ENCODE peak calls at places on chromosomes 5 and 9, in seven cellular contexts. I is psoas muscle, U is HepG2, D is right atrium auricular region, M is MM.1S, O is GM23338, N is lower lobe of right lung. Q is an unnamed sample. For H3K36me3, the result is how much of the 10 kb centered on the place peaks cover.

GRCh38 chr5:40909723-40910122 is 426 bp downstream of the C7 start:
- DNase-seq in I (no peak), U (peak), D (no peak), M (no peak), O (no peak), N (no peak), Q (no peak)

GRCh38 chr9:132857031-132857430 is 21.1 kb downstream of the AK8 start:
- DNase-seq in I (peak), U (no peak), D (peak), M (no peak), O (no peak), N (no peak), Q (peak)

GRCh38 chr5:162128117-162128516 is 60.5 kb downstream of the GABRG2 start:
- DNase-seq in I (no peak), U (no peak), D (no peak), M (no peak), O (peak), N (no peak), Q (no peak)

GRCh38 chr9:110578896-110579752 is at the start of gene SVEP1:
- DNase-seq in I (peak), U (no peak), D (no peak), M (no peak), O (peak), N (peak), Q (peak)

GRCh38 chr9:14191512-14191911 is 122.4 kb downstream of the NFIB start:
- DNase-seq in I (no peak), U (no peak), D (no peak), M (no peak), O (no peak), N (no peak), Q (no peak)

GRCh38 chr9:93007529-93008058 is 50.9 kb upstream of the SUSD3 start:
- DNase-seq in I (no peak), U (no peak), D (no peak), M (no peak), O (no peak), N (no peak), Q (no peak)

GRCh38 chr5:27708579-27708978 is 670.2 kb upstream of the CDH9 start:
- DNase-seq in I (no peak), U (no peak), D (no peak), M (no peak), O (no peak), N (no peak), Q (no peak)

GRCh38 chr5:141192110-141192725 is at the start of gene PCDHB10:
- DNase-seq in I (no peak), U (peak), D (no peak), M (peak), O (peak), N (no peak), Q (no peak)

GRCh38 chr9:70169222-70169621 is 89.6 kb upstream of the SMC5 start:
- DNase-seq in I (no peak), U (no peak), D (no peak), M (no peak), O (no peak), N (no peak), Q (no peak)
- H3K36me3 ChIP-seq in I (under half), U (under half), D (under half), M (under half), O (under half), N (under half), Q (half or more)

GRCh38 chr5:51392689-51393199 is 9.5 kb downstream of the ISL1 start:
- DNase-seq in I (no peak), U (no peak), D (no peak), M (no peak), O (peak), N (no peak), Q (no peak)

GRCh38 chr5:51388488-51389325 is 5.5 kb downstream of the ISL1 start:
- DNase-seq in I (no peak), U (no peak), D (no peak), M (no peak), O (no peak), N (no peak), Q (no peak)

GRCh38 chr5:51389326-51389581 is 6.0 kb downstream of the ISL1 start:
- DNase-seq in I (no peak), U (no peak), D (no peak), M (no peak), O (peak), N (no peak), Q (no peak)

GRCh38 chr5:51389582-51390463 is 6.6 kb downstream of the ISL1 start:
- DNase-seq in I (no peak), U (no peak), D (no peak), M (no peak), O (peak), N (no peak), Q (no peak)

GRCh38 chr5:51391175-51391574 is 7.9 kb downstream of the ISL1 start:
- DNase-seq in I (no peak), U (no peak), D (no peak), M (no peak), O (no peak), N (no peak), Q (no peak)
- TF ChIP-seq CTCF in I (no peak), U (no peak), D (no peak), M (no peak), O (no peak), N (no peak), Q (no peak)

DNA sequence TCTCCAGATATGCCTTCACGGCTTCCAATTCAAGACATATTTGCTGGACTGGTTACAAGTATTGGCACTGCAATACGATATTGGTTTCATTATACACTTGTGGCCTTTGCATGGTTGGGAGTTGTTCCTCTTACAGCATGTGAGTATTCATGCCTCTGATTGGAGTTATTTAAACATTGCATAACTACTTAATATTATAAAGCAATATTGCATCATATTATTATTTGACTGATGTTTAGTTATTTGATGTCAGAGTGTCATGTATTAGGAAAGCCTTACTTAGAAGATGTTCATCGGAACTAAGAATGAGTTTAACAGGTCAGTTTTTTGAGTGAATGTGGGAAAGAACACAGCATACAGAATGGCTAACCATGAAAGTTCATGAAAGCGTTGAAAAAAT is 28.3 kb downstream of the MARCHF6 start:
- DNase-seq in I (no peak), U (no peak), D (no peak), M (no peak), O (no peak), N (no peak), Q (no peak)
- H3K36me3 ChIP-seq in I (under half), U (under half), D (under half), M (under half), O (under half), N (half or more), Q (under half)

GRCh38 chr9:78004478-78005229 is 27.0 kb downstream of the GNAQ start:
- DNase-seq in I (no peak), U (peak), D (no peak), M (no peak), O (peak), N (no peak), Q (no peak)
- TF ChIP-seq CTCF in I (peak), U (peak), D (no peak), M (peak), O (peak), N (peak), Q (no peak)

GRCh38 chr9:96447406-96447805 is 2.6 kb upstream of the HABP4 start:
- DNase-seq in I (no peak), U (no peak), D (peak), M (no peak), O (no peak), N (no peak), Q (no peak)

GRCh38 chr9:96449844-96450612 is at the start of gene HABP4:
- DNase-seq in I (peak), U (peak), D (peak), M (peak), O (peak), N (peak), Q (peak)

GRCh38 chr9:96450613-96451544 is 910 bp downstream of the HABP4 start:
- DNase-seq in I (peak), U (peak), D (no peak), M (no peak), O (peak), N (no peak), Q (peak)

GRCh38 chr9:96448546-96449170 is 1.3 kb upstream of the HABP4 start:
- DNase-seq in I (no peak), U (no peak), D (peak), M (no peak), O (no peak), N (no peak), Q (no peak)

GRCh38 chr9:96449522-96449843 is 486 bp upstream of the HABP4 start:
- DNase-seq in I (no peak), U (no peak), D (no peak), M (no peak), O (peak), N (no peak), Q (no peak)
- H3K36me3 ChIP-seq in I (under half), U (under half), D (under half), M (under half), O (under half), N (under half), Q (under half)

GRCh38 chr5:87924451-87924850 is 344.2 kb downstream of the TMEM161B start:
- DNase-seq in I (peak), U (peak), D (no peak), M (no peak), O (peak), N (no peak), Q (no peak)
- TF ChIP-seq CTCF in I (no peak), U (no peak), D (no peak), M (no peak), O (no peak), N (no peak), Q (no peak)

GRCh38 chr9:121189660-121190059 is 12.0 kb downstream of the RAB14 start:
- DNase-seq in I (no peak), U (no peak), D (no peak), M (no peak), O (no peak), N (no peak), Q (no peak)

GRCh38 chr9:121192518-121192917 is 9.2 kb downstream of the RAB14 start:
- DNase-seq in I (no peak), U (no peak), D (no peak), M (no peak), O (no peak), N (no peak), Q (no peak)

GRCh38 chr9:121192959-121193645 is 8.6 kb downstream of the RAB14 start:
- DNase-seq in I (no peak), U (no peak), D (no peak), M (no peak), O (no peak), N (no peak), Q (no peak)

GRCh38 chr9:121189006-121189405 is 12.7 kb downstream of the RAB14 start:
- DNase-seq in I (no peak), U (no peak), D (no peak), M (no peak), O (no peak), N (no peak), Q (no peak)

GRCh38 chr9:121191235-121191634 is 10.4 kb downstream of the RAB14 start:
- DNase-seq in I (no peak), U (no peak), D (no peak), M (no peak), O (no peak), N (no peak), Q (no peak)
- H3K36me3 ChIP-seq in I (under half), U (under half), D (under half), M (under half), O (under half), N (under half), Q (under half)